ENCODE peak calls at places on chromosomes 12 and 14, in nine cellular contexts. One of them, this sample, is unnamed.
A peak's percentile ranks its signal among the peaks of the same experiment; 100 is the strongest.

GRCh38 chr14:21498540-21499526 is 12.3 kb downstream of the METTL3 start:
- DNase-seq in astrocyte of the spinal cord: peak; percentile 50
- DNase-seq in activated gamma-delta T cell treated with Interleukin-2 at 50 U/mL for 16 hours: peak; percentile 13
- DNase-seq in anterior cingulate cortex: no peak
- DNase-seq in iris pigment epithelial cell: peak; percentile 57
- DNase-seq in AG08396: peak; percentile 28
- DNase-seq in NCI-H1105: peak; percentile 51
- DNase-seq in AG04450: no peak
- DNase-seq in CD4-positive, CD25-positive, alpha-beta regulatory T cell: peak; percentile 61
- DNase-seq in this sample: peak; percentile 62

GRCh38 chr12:131942671-131943070 is 7.1 kb upstream of the EP400 start:
- DNase-seq in astrocyte of the spinal cord: no peak
- DNase-seq in activated gamma-delta T cell treated with Interleukin-2 at 50 U/mL for 16 hours: no peak
- DNase-seq in anterior cingulate cortex: no peak
- DNase-seq in iris pigment epithelial cell: no peak
- DNase-seq in AG08396: no peak
- DNase-seq in NCI-H1105: no peak
- DNase-seq in AG04450: no peak
- DNase-seq in CD4-positive, CD25-positive, alpha-beta regulatory T cell: no peak
- DNase-seq in this sample: no peak

GRCh38 chr12:102371177-102371576 is 109.2 kb downstream of the IGF1 start:
- DNase-seq in astrocyte of the spinal cord: no peak
- DNase-seq in activated gamma-delta T cell treated with Interleukin-2 at 50 U/mL for 16 hours: no peak
- DNase-seq in anterior cingulate cortex: no peak
- DNase-seq in iris pigment epithelial cell: no peak
- DNase-seq in AG08396: no peak
- DNase-seq in NCI-H1105: no peak
- DNase-seq in AG04450: no peak
- DNase-seq in CD4-positive, CD25-positive, alpha-beta regulatory T cell: no peak
- DNase-seq in this sample: no peak

GRCh38 chr12:81500788-81501187 is 258.4 kb downstream of the PPFIA2 start:
- DNase-seq in astrocyte of the spinal cord: no peak
- DNase-seq in activated gamma-delta T cell treated with Interleukin-2 at 50 U/mL for 16 hours: no peak
- DNase-seq in anterior cingulate cortex: no peak
- DNase-seq in iris pigment epithelial cell: no peak
- DNase-seq in AG08396: no peak
- DNase-seq in NCI-H1105: no peak
- DNase-seq in AG04450: no peak
- DNase-seq in CD4-positive, CD25-positive, alpha-beta regulatory T cell: no peak
- DNase-seq in this sample: no peak

GRCh38 chr12:30706476-30706875 is 10.8 kb upstream of the IPO8 start:
- DNase-seq in astrocyte of the spinal cord: no peak
- DNase-seq in activated gamma-delta T cell treated with Interleukin-2 at 50 U/mL for 16 hours: no peak
- DNase-seq in anterior cingulate cortex: no peak
- DNase-seq in iris pigment epithelial cell: no peak
- DNase-seq in AG08396: no peak
- DNase-seq in NCI-H1105: no peak
- DNase-seq in AG04450: no peak
- DNase-seq in CD4-positive, CD25-positive, alpha-beta regulatory T cell: no peak
- DNase-seq in this sample: no peak

GRCh38 chr12:7178481-7178880 is 11.0 kb upstream of the PEX5 start:
- DNase-seq in astrocyte of the spinal cord: no peak
- DNase-seq in activated gamma-delta T cell treated with Interleukin-2 at 50 U/mL for 16 hours: no peak
- DNase-seq in anterior cingulate cortex: no peak
- DNase-seq in iris pigment epithelial cell: no peak
- DNase-seq in AG08396: no peak
- DNase-seq in NCI-H1105: no peak
- DNase-seq in AG04450: no peak
- DNase-seq in CD4-positive, CD25-positive, alpha-beta regulatory T cell: no peak
- DNase-seq in this sample: no peak

GRCh38 chr14:22556990-22557623 is 31.9 kb downstream of the DAD1 start:
- DNase-seq in astrocyte of the spinal cord: peak; percentile 76
- DNase-seq in activated gamma-delta T cell treated with Interleukin-2 at 50 U/mL for 16 hours: peak; percentile 93
- DNase-seq in anterior cingulate cortex: peak; percentile 61
- DNase-seq in iris pigment epithelial cell: peak; percentile 58
- DNase-seq in AG08396: peak; percentile 86
- DNase-seq in NCI-H1105: peak; percentile 51
- DNase-seq in AG04450: peak; percentile 33
- DNase-seq in CD4-positive, CD25-positive, alpha-beta regulatory T cell: peak; percentile 93
- DNase-seq in this sample: peak; percentile 68

GRCh38 chr12:120399531-120399930 is 30.6 kb upstream of the MSI1 start:
- DNase-seq in astrocyte of the spinal cord: peak; percentile 43
- DNase-seq in activated gamma-delta T cell treated with Interleukin-2 at 50 U/mL for 16 hours: no peak
- DNase-seq in anterior cingulate cortex: no peak
- DNase-seq in iris pigment epithelial cell: peak; percentile 83
- DNase-seq in AG08396: peak; percentile 37
- DNase-seq in NCI-H1105: no peak
- DNase-seq in AG04450: peak; percentile 33
- DNase-seq in CD4-positive, CD25-positive, alpha-beta regulatory T cell: no peak
- DNase-seq in this sample: no peak

GRCh38 chr12:63792333-63792732 is 12.6 kb downstream of the RXYLT1 start:
- DNase-seq in astrocyte of the spinal cord: no peak
- DNase-seq in activated gamma-delta T cell treated with Interleukin-2 at 50 U/mL for 16 hours: no peak
- DNase-seq in anterior cingulate cortex: no peak
- DNase-seq in iris pigment epithelial cell: no peak
- DNase-seq in AG08396: no peak
- DNase-seq in NCI-H1105: peak; percentile 53
- DNase-seq in AG04450: no peak
- DNase-seq in CD4-positive, CD25-positive, alpha-beta regulatory T cell: no peak
- DNase-seq in this sample: peak; percentile 96

This sample was measured in NCI-H345.